ENCODE peak calls at places on chromosomes 12 and 14, in seven cellular contexts. One of them, this sample, is unnamed.

GRCh38 chr12:48765753-48766162 is 23.1 kb downstream of the ADCY6 start:
- DNase-seq in SK-N-SH: no peak
- DNase-seq in HCT116: no peak
- DNase-seq in K562: no peak
- DNase-seq in H1: no peak
- DNase-seq in GM12878: no peak
- DNase-seq in HepG2: no peak
- DNase-seq in this sample: no peak

GRCh38 chr12:24488091-24488596 is 460.8 kb downstream of the BCAT1 start:
- DNase-seq in SK-N-SH: no peak
- DNase-seq in HCT116: no peak
- DNase-seq in K562: no peak
- DNase-seq in H1: no peak
- DNase-seq in GM12878: no peak
- DNase-seq in HepG2: no peak
- DNase-seq in this sample: no peak

GRCh38 chr14:99357856-99358390 is 85.9 kb upstream of the BCL11B start:
- DNase-seq in SK-N-SH: no peak
- DNase-seq in HCT116: no peak
- DNase-seq in K562: no peak
- DNase-seq in H1: no peak
- DNase-seq in GM12878: no peak
- DNase-seq in HepG2: no peak
- DNase-seq in this sample: no peak

GRCh38 chr12:3077572-3078081 is 448 bp downstream of the TSPAN9 start:
- DNase-seq in SK-N-SH: no peak
- DNase-seq in HCT116: no peak
- DNase-seq in K562: no peak
- DNase-seq in H1: peak
- DNase-seq in GM12878: no peak
- DNase-seq in HepG2: no peak
- DNase-seq in this sample: no peak

GRCh38 chr12:132174703-132175490 is 30.6 kb downstream of the NOC4L start:
- DNase-seq in SK-N-SH: no peak
- DNase-seq in HCT116: no peak
- DNase-seq in K562: no peak
- DNase-seq in H1: no peak
- DNase-seq in GM12878: no peak
- DNase-seq in HepG2: no peak
- DNase-seq in this sample: no peak

GRCh38 chr12:32197421-32197820 is 90.8 kb downstream of the BICD1 start:
- DNase-seq in SK-N-SH: no peak
- DNase-seq in HCT116: no peak
- DNase-seq in K562: no peak
- DNase-seq in H1: no peak
- DNase-seq in GM12878: no peak
- DNase-seq in HepG2: no peak
- DNase-seq in this sample: no peak

GRCh38 chr12:122852336-122853275 is 17.3 kb downstream of the HIP1R start:
- DNase-seq in SK-N-SH: peak
- DNase-seq in HCT116: no peak
- DNase-seq in K562: no peak
- DNase-seq in H1: no peak
- DNase-seq in GM12878: no peak
- DNase-seq in HepG2: no peak
- DNase-seq in this sample: no peak

GRCh38 chr12:25756974-25757665 is 201.4 kb upstream of the RASSF8 start:
- DNase-seq in SK-N-SH: no peak
- DNase-seq in HCT116: no peak
- DNase-seq in K562: no peak
- DNase-seq in H1: no peak
- DNase-seq in GM12878: no peak
- DNase-seq in HepG2: peak
- DNase-seq in this sample: no peak

GRCh38 chr12:26032719-26033241 is 74.3 kb downstream of the RASSF8 start:
- DNase-seq in SK-N-SH: no peak
- DNase-seq in HCT116: no peak
- DNase-seq in K562: no peak
- DNase-seq in H1: no peak
- DNase-seq in GM12878: no peak
- DNase-seq in HepG2: no peak
- DNase-seq in this sample: no peak

GRCh38 chr14:21205026-21205677 is 49.3 kb upstream of the OR5AU1 start:
- DNase-seq in SK-N-SH: no peak
- DNase-seq in HCT116: no peak
- DNase-seq in K562: no peak
- DNase-seq in H1: no peak
- DNase-seq in GM12878: no peak
- DNase-seq in HepG2: no peak
- DNase-seq in this sample: no peak

GRCh38 chr12:64706831-64707230 is 52.4 kb downstream of the GNS start:
- DNase-seq in SK-N-SH: no peak
- DNase-seq in HCT116: no peak
- DNase-seq in K562: no peak
- DNase-seq in H1: no peak
- DNase-seq in GM12878: no peak
- DNase-seq in HepG2: no peak
- DNase-seq in this sample: no peak

GRCh38 chr14:84225243-84225642 is 1304.7 kb upstream of the FLRT2 start:
- DNase-seq in SK-N-SH: no peak
- DNase-seq in HCT116: no peak
- DNase-seq in K562: no peak
- DNase-seq in H1: no peak
- DNase-seq in GM12878: no peak
- DNase-seq in HepG2: no peak
- DNase-seq in this sample: no peak

GRCh38 chr12:27034607-27035293 is 12.4 kb downstream of the MED21 start:
- DNase-seq in SK-N-SH: no peak
- DNase-seq in HCT116: no peak
- DNase-seq in K562: no peak
- DNase-seq in H1: no peak
- DNase-seq in GM12878: no peak
- DNase-seq in HepG2: no peak
- DNase-seq in this sample: no peak

GRCh38 chr12:108468149-108468968 is 46.7 kb upstream of the FICD start:
- DNase-seq in SK-N-SH: no peak
- DNase-seq in HCT116: no peak
- DNase-seq in K562: peak
- DNase-seq in H1: no peak
- DNase-seq in GM12878: no peak
- DNase-seq in HepG2: peak
- DNase-seq in this sample: peak

GRCh38 chr12:18383203-18383602 is 121.9 kb downstream of the PIK3C2G start:
- DNase-seq in SK-N-SH: no peak
- DNase-seq in HCT116: no peak
- DNase-seq in K562: no peak
- DNase-seq in H1: no peak
- DNase-seq in GM12878: no peak
- DNase-seq in HepG2: peak
- DNase-seq in this sample: peak

DNA sequence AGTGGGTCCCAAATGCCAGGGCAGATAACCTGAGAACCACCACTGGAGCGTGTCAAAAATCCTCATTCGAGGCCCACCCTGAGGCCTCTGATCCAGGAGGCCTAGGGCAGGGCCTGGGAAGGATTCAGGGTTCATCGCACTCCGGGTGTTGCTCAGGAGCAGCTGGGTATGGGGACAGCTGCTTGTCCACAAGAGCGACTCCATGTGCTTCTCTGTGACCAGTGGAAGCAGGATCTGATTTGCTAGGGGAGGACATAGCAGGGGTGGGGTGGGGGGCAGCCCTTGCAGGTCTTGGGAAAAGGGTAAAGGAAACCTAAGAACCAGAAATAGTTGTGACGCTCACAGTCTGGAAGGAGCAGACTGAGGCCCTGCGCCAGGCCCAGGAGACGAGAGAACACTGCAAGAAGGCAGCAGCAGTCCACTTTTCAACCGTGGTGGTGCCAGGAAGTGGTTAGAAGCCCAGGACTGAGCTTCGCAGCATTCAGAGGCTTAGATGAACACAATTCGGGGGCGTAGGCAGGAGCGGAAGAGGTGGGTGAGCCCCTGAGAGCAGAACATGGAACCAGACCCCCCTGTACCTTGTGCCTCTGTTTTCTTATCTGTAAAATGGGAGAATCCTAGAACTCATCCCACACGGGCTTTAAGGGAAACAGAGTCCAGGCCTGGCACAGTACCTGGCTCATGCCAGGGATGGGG is 33.7 kb downstream of the ITPK1 start:
- DNase-seq in SK-N-SH: no peak
- DNase-seq in HCT116: no peak
- DNase-seq in K562: no peak
- DNase-seq in H1: no peak
- DNase-seq in GM12878: no peak
- DNase-seq in HepG2: no peak
- DNase-seq in this sample: no peak
- TF ChIP-seq JUND in SK-N-SH: no peak
- TF ChIP-seq JUND in HCT116: no peak
- TF ChIP-seq JUND in K562: no peak
- TF ChIP-seq JUND in H1: no peak
- TF ChIP-seq JUND in GM12878: no peak
- TF ChIP-seq JUND in HepG2: no peak
- TF ChIP-seq JUND in this sample: no peak

GRCh38 chr14:24308342-24309124 is 756 bp upstream of the CIDEB start:
- DNase-seq in SK-N-SH: no peak
- DNase-seq in HCT116: no peak
- DNase-seq in K562: no peak
- DNase-seq in H1: no peak
- DNase-seq in GM12878: no peak
- DNase-seq in HepG2: no peak
- DNase-seq in this sample: no peak

GRCh38 chr14:24310387-24310665 is 386 bp downstream of the LTB4R2 start:
- DNase-seq in SK-N-SH: no peak
- DNase-seq in HCT116: no peak
- DNase-seq in K562: no peak
- DNase-seq in H1: no peak
- DNase-seq in GM12878: no peak
- DNase-seq in HepG2: no peak
- DNase-seq in this sample: no peak

GRCh38 chr14:24309538-24310386 is at the start of gene LTB4R2:
- DNase-seq in SK-N-SH: no peak
- DNase-seq in HCT116: no peak
- DNase-seq in K562: no peak
- DNase-seq in H1: no peak
- DNase-seq in GM12878: no peak
- DNase-seq in HepG2: no peak
- DNase-seq in this sample: no peak

GRCh38 chr14:24307156-24307574 is 612 bp downstream of the CIDEB start:
- DNase-seq in SK-N-SH: no peak
- DNase-seq in HCT116: no peak
- DNase-seq in K562: no peak
- DNase-seq in H1: no peak
- DNase-seq in GM12878: no peak
- DNase-seq in HepG2: no peak
- DNase-seq in this sample: no peak

GRCh38 chr14:24307575-24308341 is at the start of gene CIDEB:
- DNase-seq in SK-N-SH: peak
- DNase-seq in HCT116: no peak
- DNase-seq in K562: peak
- DNase-seq in H1: peak
- DNase-seq in GM12878: no peak
- DNase-seq in HepG2: peak
- DNase-seq in this sample: peak
- TF ChIP-seq JUND in SK-N-SH: no peak
- TF ChIP-seq JUND in HCT116: no peak
- TF ChIP-seq JUND in K562: no peak
- TF ChIP-seq JUND in H1: no peak
- TF ChIP-seq JUND in GM12878: no peak
- TF ChIP-seq JUND in HepG2: peak
- TF ChIP-seq JUND in this sample: no peak

GRCh38 chr12:51889216-51890134 is 1.6 kb downstream of the ANKRD33 start:
- DNase-seq in SK-N-SH: peak
- DNase-seq in HCT116: no peak
- DNase-seq in K562: peak
- DNase-seq in H1: peak
- DNase-seq in GM12878: no peak
- DNase-seq in HepG2: no peak
- DNase-seq in this sample: no peak

GRCh38 chr12:51890135-51890464 is 2.2 kb downstream of the ANKRD33 start:
- DNase-seq in SK-N-SH: peak
- DNase-seq in HCT116: no peak
- DNase-seq in K562: no peak
- DNase-seq in H1: no peak
- DNase-seq in GM12878: no peak
- DNase-seq in HepG2: no peak
- DNase-seq in this sample: no peak

GRCh38 chr12:51886021-51886710 is 1.7 kb upstream of the ANKRD33 start:
- DNase-seq in SK-N-SH: no peak
- DNase-seq in HCT116: no peak
- DNase-seq in K562: peak
- DNase-seq in H1: no peak
- DNase-seq in GM12878: no peak
- DNase-seq in HepG2: peak
- DNase-seq in this sample: no peak

GRCh38 chr12:51888316-51889215 is 663 bp downstream of the ANKRD33 start:
- DNase-seq in SK-N-SH: peak
- DNase-seq in HCT116: no peak
- DNase-seq in K562: no peak
- DNase-seq in H1: no peak
- DNase-seq in GM12878: no peak
- DNase-seq in HepG2: no peak
- DNase-seq in this sample: no peak

GRCh38 chr12:51887476-51888315 is at the start of gene ANKRD33:
- DNase-seq in SK-N-SH: peak
- DNase-seq in HCT116: no peak
- DNase-seq in K562: peak
- DNase-seq in H1: peak
- DNase-seq in GM12878: no peak
- DNase-seq in HepG2: no peak
- DNase-seq in this sample: no peak
- TF ChIP-seq JUND in SK-N-SH: no peak
- TF ChIP-seq JUND in HCT116: no peak
- TF ChIP-seq JUND in K562: no peak
- TF ChIP-seq JUND in H1: no peak
- TF ChIP-seq JUND in GM12878: no peak
- TF ChIP-seq JUND in HepG2: no peak
- TF ChIP-seq JUND in this sample: no peak

DNA sequence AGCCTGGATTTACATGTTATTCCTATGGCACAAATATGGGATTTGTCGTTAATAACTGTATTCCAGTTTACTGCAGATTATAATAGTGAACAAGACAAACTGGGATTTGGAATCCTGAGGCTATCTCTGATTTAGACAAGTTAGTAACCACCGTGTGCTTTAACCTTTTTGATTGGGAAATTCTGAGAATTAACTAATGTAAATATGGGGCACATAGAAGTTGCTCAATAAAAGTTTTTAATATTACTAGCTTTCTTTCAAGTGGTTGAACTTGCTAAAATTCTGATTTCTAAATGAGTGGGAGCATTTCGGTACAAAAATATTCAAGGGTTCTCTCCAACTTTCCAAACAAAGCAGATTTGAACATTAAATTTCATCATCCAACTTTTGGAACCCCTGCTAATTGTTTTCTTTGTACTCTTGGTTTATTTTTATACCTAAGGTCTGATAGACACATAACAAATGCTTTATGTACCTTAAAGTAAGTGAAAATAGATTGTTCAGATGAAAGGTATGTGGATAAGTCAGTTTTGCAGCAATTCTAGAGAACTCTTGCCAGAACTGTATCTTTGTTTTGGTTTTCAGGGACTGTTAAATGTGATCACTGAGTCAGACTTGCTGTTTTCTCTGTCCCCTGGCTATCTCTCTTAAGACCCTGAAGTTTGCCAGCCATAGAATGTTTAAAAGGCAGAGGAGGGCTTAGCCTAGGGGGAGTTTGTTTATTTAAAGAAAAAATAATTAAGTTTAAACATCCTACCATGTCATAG is 57.5 kb downstream of the FRS2 start:
- DNase-seq in SK-N-SH: no peak
- DNase-seq in HCT116: no peak
- DNase-seq in K562: no peak
- DNase-seq in H1: no peak
- DNase-seq in GM12878: no peak
- DNase-seq in HepG2: no peak
- DNase-seq in this sample: peak
- TF ChIP-seq JUND in SK-N-SH: no peak
- TF ChIP-seq JUND in HCT116: no peak
- TF ChIP-seq JUND in K562: no peak
- TF ChIP-seq JUND in H1: no peak
- TF ChIP-seq JUND in GM12878: no peak
- TF ChIP-seq JUND in HepG2: no peak
- TF ChIP-seq JUND in this sample: no peak